ENCODE peak calls at places on chromosome X, in six cellular contexts. J is transverse colon; D is uterus; I is hepatocyte; C is GM23338; A is CD8-positive, alpha-beta T cell. Y is an unnamed sample.
A peak's percentile ranks its signal among the peaks of the same experiment; 100 is the strongest.

GRCh38 chrX:2499507-2499906 is 1.3 kb downstream of the DHRSX start:
- DNase-seq in J (no peak), D (no peak), I (no peak), C (no peak), A (no peak), Y (no peak)

GRCh38 chrX:55342533-55343501 is 78.1 kb upstream of the PAGE3 start:
- DNase-seq in J (peak; percentile 39), D (no peak), I (no peak), C (peak; percentile 53), A (no peak), Y (peak; percentile 2)

GRCh38 chrX:17738002-17738713 is 865 bp downstream of the SCML1 start:
- DNase-seq in J (peak; percentile 50), D (peak; percentile 40), I (peak; percentile 40), C (peak; percentile 46), A (peak; percentile 64), Y (peak; percentile 35)

GRCh38 chrX:39477438-39478120 is 620.2 kb downstream of the BCOR start:
- DNase-seq in J (peak; percentile 35), D (no peak), I (peak; percentile 62), C (peak; percentile 61), A (no peak), Y (peak; percentile 7)

GRCh38 chrX:96837808-96838207 is 45.9 kb upstream of the RPA4 start:
- DNase-seq in J (no peak), D (no peak), I (no peak), C (no peak), A (no peak), Y (no peak)

GRCh38 chrX:46572295-46572936 is 1.1 kb upstream of the CHST7 start:
- DNase-seq in J (no peak), D (no peak), I (no peak), C (no peak), A (no peak), Y (peak; percentile 48)

GRCh38 chrX:71577682-71578081 is 555 bp upstream of the GCNA start:
- DNase-seq in J (no peak), D (no peak), I (no peak), C (no peak), A (no peak), Y (no peak)

GRCh38 chrX:115533485-115533884 is 27.5 kb upstream of the PLS3 start:
- DNase-seq in J (no peak), D (no peak), I (peak; percentile 13), C (no peak), A (no peak), Y (no peak)

GRCh38 chrX:78527263-78527662 is 131.9 kb downstream of the RTL3 start:
- DNase-seq in J (no peak), D (no peak), I (no peak), C (no peak), A (no peak), Y (peak; percentile 17)

GRCh38 chrX:103607385-103608304 is at the start of gene TCEAL3:
- DNase-seq in J (peak; percentile 51), D (peak; percentile 69), I (peak; percentile 85), C (peak; percentile 62), A (peak; percentile 65), Y (peak; percentile 48)

GRCh38 chrX:290476-291166 is 9.4 kb downstream of the PLCXD1 start:
- DNase-seq in J (no peak), D (no peak), I (no peak), C (no peak), A (no peak), Y (no peak)

GRCh38 chrX:288561-288991 is 7.4 kb downstream of the PLCXD1 start:
- DNase-seq in J (no peak), D (no peak), I (no peak), C (no peak), A (no peak), Y (no peak)

GRCh38 chrX:291411-291901 is 10.3 kb downstream of the PLCXD1 start:
- DNase-seq in J (no peak), D (no peak), I (no peak), C (no peak), A (no peak), Y (no peak)

GRCh38 chrX:295136-295535 is 14.0 kb downstream of the PLCXD1 start:
- DNase-seq in J (no peak), D (no peak), I (no peak), C (no peak), A (no peak), Y (no peak)

GRCh38 chrX:292900-293897 is 12.0 kb downstream of the PLCXD1 start:
- DNase-seq in J (no peak), D (no peak), I (no peak), C (no peak), A (no peak), Y (no peak)
- H3K27ac ChIP-seq in J (no peak overlapping the region), D (no peak overlapping the region), I (no peak overlapping the region), C (no peak overlapping the region), A (no peak overlapping the region), Y (no peak overlapping the region)

GRCh38 chrX:119398974-119399771 is at the start of gene SLC25A43:
- DNase-seq in J (peak; percentile 57), D (peak; percentile 53), I (peak; percentile 52), C (peak; percentile 46), A (peak; percentile 63), Y (no peak)

GRCh38 chrX:119402588-119402987 is 3.5 kb downstream of the SLC25A43 start:
- DNase-seq in J (no peak), D (no peak), I (no peak), C (no peak), A (no peak), Y (no peak)

GRCh38 chrX:119401569-119401968 is 2.4 kb downstream of the SLC25A43 start:
- DNase-seq in J (no peak), D (no peak), I (no peak), C (no peak), A (no peak), Y (no peak)

GRCh38 chrX:119398587-119398973 is 556 bp upstream of the SLC25A43 start:
- DNase-seq in J (peak; percentile 38), D (no peak), I (peak; percentile 31), C (no peak), A (no peak), Y (peak; percentile 9)

DNA sequence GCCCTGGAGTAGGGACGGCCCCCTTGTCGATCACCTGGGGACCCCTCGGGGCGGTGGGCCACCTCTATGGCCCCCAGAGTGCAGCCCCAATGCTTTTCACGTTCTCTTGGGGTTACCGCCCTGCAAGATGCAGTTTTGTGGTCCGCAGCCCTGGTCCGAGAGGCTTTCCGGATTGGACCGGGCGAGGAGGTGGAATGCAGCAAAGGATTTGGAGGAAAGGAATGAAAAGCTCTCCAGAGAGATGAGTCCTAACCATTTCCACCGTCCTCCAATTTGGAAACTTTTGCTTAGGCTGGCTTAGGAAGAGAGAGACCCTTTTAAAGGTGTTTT is 601 bp downstream of the SLC25A43 start:
- DNase-seq in J (no peak), D (no peak), I (no peak), C (peak; percentile 53), A (no peak), Y (no peak)
- H3K27ac ChIP-seq in J (peak overlapping the region; percentile 92), D (peak overlapping the region; percentile 95), I (peak overlapping the region; percentile 89), C (no peak overlapping the region), A (no peak overlapping the region), Y (no peak overlapping the region)

DNA sequence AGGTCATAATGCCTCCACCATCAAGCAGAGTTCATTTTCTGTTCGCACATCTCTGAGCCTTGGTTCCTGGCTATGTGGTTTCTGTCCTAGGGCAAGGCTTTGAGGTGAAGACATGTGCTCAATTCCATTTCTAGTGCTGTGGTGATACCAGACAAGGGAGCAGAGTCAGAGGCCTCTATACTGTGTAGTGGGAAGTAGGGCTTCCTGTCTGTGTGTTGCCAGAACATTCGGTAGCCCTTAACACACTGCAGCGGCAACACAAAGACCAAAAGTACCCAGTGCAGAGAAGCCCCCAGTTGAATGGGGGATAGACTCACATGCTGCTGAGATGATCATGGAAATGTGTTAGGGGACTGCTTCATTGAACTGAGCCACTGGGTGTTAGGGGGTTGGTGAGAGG is 56.4 kb downstream of the STARD8 start:
- DNase-seq in J (no peak), D (no peak), I (no peak), C (no peak), A (no peak), Y (no peak)
- H3K27ac ChIP-seq in J (no peak overlapping the region), D (no peak overlapping the region), I (no peak overlapping the region), C (no peak overlapping the region), A (no peak overlapping the region), Y (no peak overlapping the region)

GRCh38 chrX:136250191-136251041 is 784 bp downstream of the MAP7D3 start:
- DNase-seq in J (no peak), D (no peak), I (peak; percentile 10), C (peak; percentile 33), A (no peak), Y (peak; percentile 4)

GRCh38 chrX:136246201-136246600 is 5.0 kb downstream of the MAP7D3 start:
- DNase-seq in J (no peak), D (no peak), I (no peak), C (no peak), A (no peak), Y (no peak)

GRCh38 chrX:136255543-136255942 is 4.3 kb upstream of the MAP7D3 start:
- DNase-seq in J (no peak), D (no peak), I (no peak), C (no peak), A (no peak), Y (no peak)

DNA sequence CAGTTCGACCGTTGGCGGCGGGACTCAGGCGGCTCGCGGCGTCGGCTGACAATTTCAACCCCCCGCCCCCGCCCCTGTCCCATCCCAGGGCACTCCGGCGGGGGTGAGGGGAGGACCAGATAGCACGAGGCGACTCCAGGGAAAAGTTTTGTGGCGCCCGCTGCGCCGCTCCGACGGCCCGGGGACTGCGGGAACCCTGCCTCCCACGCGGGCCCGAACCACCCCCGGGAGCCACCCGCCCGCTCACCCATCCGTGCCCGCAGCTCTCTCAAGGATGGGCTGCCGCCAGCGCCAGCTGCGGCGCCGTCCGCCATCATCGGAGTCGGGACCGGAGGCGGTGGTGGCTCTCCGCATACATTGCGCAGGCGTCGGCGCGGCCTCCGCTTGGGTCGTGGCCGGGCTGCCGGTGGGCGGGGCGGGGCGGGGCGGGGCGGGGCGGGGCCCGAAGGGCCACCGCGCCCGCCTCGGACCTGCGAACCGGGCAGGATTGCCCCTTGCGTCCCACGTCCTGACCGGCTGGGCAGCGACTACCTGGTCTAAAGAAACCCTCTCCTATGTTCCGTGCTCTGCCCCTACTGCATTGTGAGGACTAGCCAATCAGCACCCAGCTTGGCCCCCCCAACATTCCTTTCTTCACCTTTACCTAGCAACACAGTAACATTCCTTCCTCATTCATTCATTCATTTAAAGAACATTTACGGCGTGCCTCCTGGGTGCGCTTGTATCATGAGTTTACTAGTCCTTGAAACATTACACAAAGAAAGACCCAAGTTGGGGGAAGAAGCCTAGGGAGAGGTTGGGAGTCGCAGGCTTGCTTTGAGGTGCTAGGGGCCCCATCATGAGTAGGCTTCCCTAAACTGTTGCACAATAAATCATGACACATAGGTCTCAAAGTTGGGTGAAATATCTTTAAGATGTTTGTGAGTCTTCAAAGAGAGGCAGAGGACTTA is at the start of gene MAP7D3:
- DNase-seq in J (peak; percentile 64), D (peak; percentile 65), I (peak; percentile 78), C (peak; percentile 78), A (peak; percentile 78), Y (peak; percentile 71)
- H3K27ac ChIP-seq in J (peak within 1 kb of the TSS; percentile 80), D (peak within 1 kb of the TSS; percentile 83), I (no peak within 1 kb of the TSS), C (peak within 1 kb of the TSS; percentile 88), A (peak within 1 kb of the TSS; percentile 37), Y (peak within 1 kb of the TSS; percentile 23)

GRCh38 chrX:18895157-18895952 is 88.6 kb downstream of the PHKA2 start:
- DNase-seq in J (no peak), D (peak; percentile 41), I (peak; percentile 25), C (no peak), A (no peak), Y (no peak)
- H3K27ac ChIP-seq in J (no peak overlapping the region), D (no peak overlapping the region), I (no peak overlapping the region), C (no peak overlapping the region), A (no peak overlapping the region), Y (no peak overlapping the region)

DNA sequence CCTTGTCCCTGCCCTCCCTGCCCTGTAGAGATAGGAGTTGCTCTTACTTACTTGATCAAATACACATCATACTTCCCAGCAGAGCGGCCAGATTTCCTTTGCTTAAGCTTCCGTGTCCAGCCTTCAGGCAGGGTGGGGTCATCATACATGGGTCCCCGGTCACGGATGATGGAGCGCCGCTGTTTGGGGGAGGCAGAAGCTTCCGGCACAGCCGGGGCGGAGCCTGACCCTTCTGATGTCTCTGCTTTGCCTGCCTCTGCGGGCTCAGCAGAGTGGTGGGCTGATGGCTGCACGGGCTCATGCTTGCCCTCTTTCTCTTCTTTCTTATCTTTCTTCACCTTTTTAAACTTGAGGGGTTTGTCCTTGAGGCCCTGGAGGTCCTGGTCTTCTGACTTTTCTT is 12.5 kb upstream of the IRAK1 start:
- DNase-seq in J (no peak), D (no peak), I (no peak), C (no peak), A (no peak), Y (no peak)
- H3K27ac ChIP-seq in J (no peak overlapping the region), D (no peak overlapping the region), I (no peak overlapping the region), C (no peak overlapping the region), A (no peak overlapping the region), Y (no peak overlapping the region)

Y was measured in CD4-positive, CD25-positive, alpha-beta regulatory T cell.